ENCODE peak calls at places on chromosomes 3 and 15, in seven cellular contexts. One of them, this sample, is unnamed.

GRCh38 chr3:130522399-130522798 is 5.4 kb downstream of the COL6A6 start:
- DNase-seq in ureter: no peak
- DNase-seq in OCI-LY7: no peak
- DNase-seq in T-helper 17 cell: no peak
- DNase-seq in HepG2: no peak
- DNase-seq in CD8-positive, alpha-beta T cell: no peak
- DNase-seq in NCI-H1092: no peak
- DNase-seq in this sample: no peak

GRCh38 chr3:23623841-23624240 is 181.9 kb upstream of the UBE2E1 start:
- DNase-seq in NCI-H1092: no peak
- DNase-seq in OCI-LY7: no peak
- DNase-seq in HepG2: no peak
- DNase-seq in ureter: no peak
- DNase-seq in CD8-positive, alpha-beta T cell: no peak
- DNase-seq in T-helper 17 cell: no peak
- DNase-seq in this sample: no peak

GRCh38 chr3:1578105-1578833 is 485.4 kb downstream of the CNTN6 start:
- DNase-seq in NCI-H1092: no peak
- DNase-seq in OCI-LY7: no peak
- DNase-seq in CD8-positive, alpha-beta T cell: no peak
- DNase-seq in T-helper 17 cell: no peak
- DNase-seq in ureter: no peak
- DNase-seq in HepG2: no peak
- DNase-seq in this sample: no peak

GRCh38 chr3:58271901-58272501 is 34.0 kb upstream of the RPP14 start:
- DNase-seq in OCI-LY7: no peak
- DNase-seq in HepG2: no peak
- DNase-seq in CD8-positive, alpha-beta T cell: no peak
- DNase-seq in NCI-H1092: no peak
- DNase-seq in ureter: no peak
- DNase-seq in T-helper 17 cell: no peak
- DNase-seq in this sample: no peak

GRCh38 chr3:8563146-8563545 is 61.5 kb downstream of the LMCD1 start:
- DNase-seq in CD8-positive, alpha-beta T cell: no peak
- DNase-seq in HepG2: no peak
- DNase-seq in ureter: no peak
- DNase-seq in OCI-LY7: no peak
- DNase-seq in NCI-H1092: no peak
- DNase-seq in T-helper 17 cell: no peak
- DNase-seq in this sample: no peak

GRCh38 chr3:168951884-168952283 is 711.6 kb downstream of the MECOM start:
- DNase-seq in ureter: no peak
- DNase-seq in T-helper 17 cell: no peak
- DNase-seq in CD8-positive, alpha-beta T cell: no peak
- DNase-seq in OCI-LY7: no peak
- DNase-seq in HepG2: no peak
- DNase-seq in NCI-H1092: no peak
- DNase-seq in this sample: no peak

GRCh38 chr3:30354972-30355371 is 251.4 kb upstream of the TGFBR2 start:
- DNase-seq in HepG2: peak
- DNase-seq in T-helper 17 cell: no peak
- DNase-seq in NCI-H1092: peak
- DNase-seq in OCI-LY7: no peak
- DNase-seq in ureter: no peak
- DNase-seq in CD8-positive, alpha-beta T cell: no peak
- DNase-seq in this sample: peak

GRCh38 chr3:107344722-107345121 is 32.5 kb upstream of the CCDC54 start:
- DNase-seq in CD8-positive, alpha-beta T cell: no peak
- DNase-seq in T-helper 17 cell: no peak
- DNase-seq in OCI-LY7: no peak
- DNase-seq in NCI-H1092: no peak
- DNase-seq in ureter: no peak
- DNase-seq in HepG2: no peak
- DNase-seq in this sample: no peak

GRCh38 chr3:33602829-33603228 is 115.2 kb downstream of the CLASP2 start:
- DNase-seq in ureter: no peak
- DNase-seq in HepG2: no peak
- DNase-seq in NCI-H1092: no peak
- DNase-seq in CD8-positive, alpha-beta T cell: no peak
- DNase-seq in T-helper 17 cell: no peak
- DNase-seq in OCI-LY7: no peak
- DNase-seq in this sample: no peak

GRCh38 chr15:37100109-37100873 is at the start of gene MEIS2:
- DNase-seq in CD8-positive, alpha-beta T cell: no peak
- DNase-seq in HepG2: peak
- DNase-seq in T-helper 17 cell: no peak
- DNase-seq in OCI-LY7: peak
- DNase-seq in ureter: peak
- DNase-seq in NCI-H1092: peak
- DNase-seq in this sample: peak

GRCh38 chr3:169923189-169923588 is 11.8 kb downstream of the SAMD7 start:
- DNase-seq in T-helper 17 cell: no peak
- DNase-seq in NCI-H1092: peak
- DNase-seq in HepG2: peak
- DNase-seq in ureter: peak
- DNase-seq in CD8-positive, alpha-beta T cell: no peak
- DNase-seq in OCI-LY7: no peak
- DNase-seq in this sample: no peak

GRCh38 chr3:172077197-172077734 is 37.9 kb downstream of the FNDC3B start:
- DNase-seq in HepG2: no peak
- DNase-seq in ureter: no peak
- DNase-seq in T-helper 17 cell: no peak
- DNase-seq in NCI-H1092: no peak
- DNase-seq in OCI-LY7: no peak
- DNase-seq in CD8-positive, alpha-beta T cell: no peak
- DNase-seq in this sample: no peak

GRCh38 chr3:42518800-42519567 is 16.5 kb downstream of the VIPR1 start:
- DNase-seq in OCI-LY7: peak
- DNase-seq in CD8-positive, alpha-beta T cell: peak
- DNase-seq in ureter: no peak
- DNase-seq in T-helper 17 cell: peak
- DNase-seq in NCI-H1092: no peak
- DNase-seq in HepG2: no peak
- DNase-seq in this sample: no peak

GRCh38 chr3:107061466-107061865 is 315.8 kb upstream of the CCDC54 start:
- DNase-seq in CD8-positive, alpha-beta T cell: no peak
- DNase-seq in T-helper 17 cell: no peak
- DNase-seq in NCI-H1092: no peak
- DNase-seq in OCI-LY7: no peak
- DNase-seq in HepG2: no peak
- DNase-seq in ureter: no peak
- DNase-seq in this sample: no peak

GRCh38 chr15:88401972-88402656 is 65.1 kb downstream of the MRPL46 start:
- DNase-seq in CD8-positive, alpha-beta T cell: no peak
- DNase-seq in T-helper 17 cell: no peak
- DNase-seq in NCI-H1092: no peak
- DNase-seq in ureter: no peak
- DNase-seq in HepG2: no peak
- DNase-seq in OCI-LY7: peak
- DNase-seq in this sample: peak

GRCh38 chr3:134242649-134243637 is 7.7 kb downstream of the RYK start:
- DNase-seq in HepG2: peak
- DNase-seq in NCI-H1092: no peak
- DNase-seq in T-helper 17 cell: no peak
- DNase-seq in OCI-LY7: no peak
- DNase-seq in CD8-positive, alpha-beta T cell: no peak
- DNase-seq in ureter: no peak
- DNase-seq in this sample: no peak